ENCODE peak calls at places on chromosomes 6 and 20, in four cellular contexts. G, A, T and V are unnamed samples.

GRCh38 chr6:150929403-150929802 is 63.9 kb downstream of the MTHFD1L start:
- DNase-seq in G (no peak), A (no peak), T (no peak), V (no peak)

GRCh38 chr6:20693466-20694063 is 159.3 kb downstream of the CDKAL1 start:
- DNase-seq in G (no peak), A (no peak), T (no peak), V (no peak)

GRCh38 chr6:9295641-9296040 is 860.3 kb upstream of the SLC35B3 start:
- DNase-seq in G (no peak), A (no peak), T (no peak), V (no peak)

GRCh38 chr20:3000852-3001523 is 42.4 kb upstream of the GNRH2 start:
- DNase-seq in G (no peak), A (no peak), T (peak; percentile 69), V (no peak)

GRCh38 chr20:62772103-62772611 is 24.1 kb upstream of the MRGBP start:
- DNase-seq in G (no peak), A (no peak), T (no peak), V (no peak)

GRCh38 chr6:118774596-118774995 is 119.4 kb upstream of the ASF1A start:
- DNase-seq in G (no peak), A (no peak), T (no peak), V (no peak)

GRCh38 chr6:136784910-136785746 is 7.1 kb downstream of the MAP3K5 start:
- DNase-seq in G (no peak), A (no peak), T (no peak), V (no peak)

GRCh38 chr6:140985679-140986275 is 1146.9 kb upstream of the GJE1 start:
- DNase-seq in G (no peak), A (no peak), T (no peak), V (no peak)

GRCh38 chr6:11317885-11318771 is 85.7 kb upstream of the NEDD9 start:
- DNase-seq in G (peak; percentile 72), A (no peak), T (peak; percentile 77), V (peak; percentile 41)

GRCh38 chr6:152151930-152152329 is 344.4 kb downstream of the ESR1 start:
- DNase-seq in G (no peak), A (no peak), T (no peak), V (no peak)

GRCh38 chr6:111784423-111784822 is 88.8 kb downstream of the FYN start:
- DNase-seq in G (no peak), A (no peak), T (no peak), V (no peak)

GRCh38 chr20:21513181-21513663 is 642 bp downstream of the NKX2-2 start:
- DNase-seq in G (no peak), A (no peak), T (peak; percentile 52), V (peak; percentile 45)

GRCh38 chr6:108838101-108838717 is 10.0 kb upstream of the ARMC2 start:
- DNase-seq in G (no peak), A (no peak), T (no peak), V (no peak)

GRCh38 chr6:32803416-32803815 is 13.4 kb downstream of the HLA-DOB start:
- DNase-seq in G (no peak), A (no peak), T (no peak), V (no peak)

DNA sequence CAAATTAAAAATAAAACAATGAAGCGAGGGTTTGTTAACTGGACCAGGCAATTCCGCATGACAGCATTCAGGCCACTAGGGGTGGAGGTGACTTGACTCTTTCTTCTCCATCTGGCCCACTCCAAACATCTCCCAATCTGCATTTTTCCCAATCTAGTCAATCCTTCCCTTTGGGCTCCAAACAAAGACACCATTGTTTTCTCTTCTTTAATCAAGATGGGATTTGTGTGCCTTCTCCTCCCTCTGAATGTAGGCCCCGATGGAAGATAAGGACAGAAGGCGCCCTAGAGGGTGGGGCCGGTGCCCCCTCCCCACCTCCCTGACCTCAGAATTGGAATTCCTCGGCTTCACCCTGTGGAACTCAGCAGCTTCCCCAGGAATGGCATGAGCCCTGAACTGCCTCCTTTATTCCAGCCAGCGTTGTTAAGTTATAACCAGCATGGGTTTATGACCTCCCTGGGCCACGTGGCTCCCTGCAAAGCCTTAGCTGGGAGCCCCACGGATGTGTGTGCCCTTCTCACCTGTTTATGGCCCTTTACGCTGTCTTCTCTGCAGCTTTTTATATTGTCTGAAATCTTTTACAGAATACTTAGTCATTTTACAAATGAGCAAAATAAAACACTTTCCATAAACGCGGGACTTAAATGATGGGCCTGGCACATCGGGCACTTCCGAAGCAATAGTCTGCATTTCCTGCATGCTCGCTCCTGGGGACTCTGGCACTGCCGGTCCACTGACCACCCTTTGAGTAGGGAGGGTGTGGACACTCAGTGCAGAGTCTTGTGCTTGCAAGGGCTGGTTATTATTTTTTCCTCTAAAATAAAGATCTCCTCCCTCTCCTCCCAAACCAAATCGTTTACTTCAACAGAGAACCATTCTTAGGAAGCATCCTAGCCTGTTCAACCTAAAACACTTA is 24.5 kb downstream of the OVOL2 start:
- DNase-seq in G (peak; percentile 85), A (no peak), T (no peak), V (no peak)
- TF ChIP-seq CTCF in G (no peak), A (peak; percentile 33), T (no peak), V (no peak)

DNA sequence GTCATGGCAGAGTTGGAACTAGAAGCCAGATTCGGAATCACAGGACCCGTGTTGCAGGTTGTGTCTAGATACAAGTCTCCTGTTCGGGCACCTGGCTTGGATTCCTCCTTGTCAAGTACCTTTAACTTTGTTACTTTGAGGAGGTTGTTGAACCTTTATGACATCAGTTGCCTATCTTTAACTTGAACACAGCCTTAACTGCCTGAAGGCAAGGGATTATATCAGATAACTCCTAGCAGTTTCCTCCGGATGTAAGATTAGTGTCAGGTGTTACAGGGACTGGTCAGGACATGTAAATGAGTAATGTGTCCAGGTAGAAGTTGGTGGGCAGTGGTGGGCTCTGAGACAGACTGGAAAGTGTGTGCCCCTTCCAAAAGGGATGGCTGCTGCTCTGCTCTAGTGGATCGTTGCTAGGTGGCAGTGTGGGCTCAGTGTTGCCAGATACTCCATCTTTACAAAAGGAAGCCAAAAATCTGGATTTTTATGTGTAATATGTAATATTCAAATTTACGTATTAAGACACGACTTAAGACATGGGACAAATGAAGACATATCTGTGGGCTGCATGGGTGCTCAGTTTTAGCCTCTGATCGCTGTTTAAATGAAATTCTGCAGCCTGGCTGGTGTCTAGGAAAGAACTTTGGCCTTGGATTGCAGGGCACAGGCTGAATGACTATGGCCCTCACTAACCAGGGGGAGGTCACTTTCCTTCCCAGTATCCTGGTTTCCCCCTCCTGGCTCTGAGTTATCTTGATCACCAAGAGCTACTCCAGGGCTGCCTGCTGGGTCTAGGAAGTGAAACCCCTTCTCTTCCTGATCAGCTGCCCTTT is 27.1 kb downstream of the CHMP4B start:
- DNase-seq in G (no peak), A (no peak), T (no peak), V (no peak)
- TF ChIP-seq CTCF in G (no peak), A (no peak), T (no peak), V (no peak)

DNA sequence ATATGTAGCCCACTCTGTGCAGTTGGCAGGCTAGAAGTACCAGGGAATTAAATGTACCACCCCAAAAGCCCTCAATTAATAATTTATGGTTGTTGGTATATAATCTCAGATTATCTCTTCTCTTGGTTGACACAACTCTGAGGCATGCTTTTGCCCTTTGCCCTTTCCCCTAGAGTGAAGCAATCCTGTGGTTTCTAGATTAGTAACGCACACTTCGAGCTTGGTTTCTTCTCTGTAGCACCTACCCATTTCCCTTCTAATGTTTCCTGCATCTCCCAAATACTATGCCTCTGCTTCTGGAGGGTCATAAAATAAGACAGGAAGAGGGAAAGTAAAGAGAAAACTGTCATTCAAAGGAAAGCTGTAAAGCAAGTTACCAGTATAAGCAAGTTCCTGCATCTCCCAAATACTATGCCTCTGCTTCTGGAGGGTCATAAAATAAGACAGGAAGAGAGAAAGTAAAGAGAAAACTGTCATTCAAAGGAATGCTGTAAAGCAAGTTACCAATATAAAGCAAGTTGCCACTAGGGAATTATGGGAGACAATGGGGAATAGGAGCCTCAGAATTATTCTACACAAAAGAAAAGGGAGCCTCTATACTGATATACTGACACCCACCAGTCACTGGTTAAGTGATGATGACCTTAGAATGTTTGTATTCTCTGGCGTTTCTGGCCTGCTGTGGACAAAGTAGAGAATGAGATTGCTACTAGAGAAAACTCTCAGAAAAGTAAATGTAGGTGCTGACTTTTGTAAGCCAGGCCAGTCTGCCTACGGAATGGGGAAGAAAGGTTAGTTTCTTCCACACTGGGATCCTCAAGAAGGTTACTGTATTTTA is 862.6 kb upstream of the MAN1A1 start:
- DNase-seq in G (no peak), A (no peak), T (no peak), V (no peak)
- TF ChIP-seq CTCF in G (no peak), A (no peak), T (no peak), V (no peak)

GRCh38 chr6:163428373-163428772 is 13.9 kb downstream of the QKI start:
- DNase-seq in G (no peak), A (no peak), T (no peak), V (no peak)

GRCh38 chr6:163423696-163424095 is 9.2 kb downstream of the QKI start:
- DNase-seq in G (no peak), A (no peak), T (no peak), V (no peak)

GRCh38 chr6:163432300-163432699 is 17.8 kb downstream of the QKI start:
- DNase-seq in G (no peak), A (no peak), T (no peak), V (no peak)

GRCh38 chr6:163429858-163430448 is 15.4 kb downstream of the QKI start:
- DNase-seq in G (no peak), A (no peak), T (no peak), V (no peak)

DNA sequence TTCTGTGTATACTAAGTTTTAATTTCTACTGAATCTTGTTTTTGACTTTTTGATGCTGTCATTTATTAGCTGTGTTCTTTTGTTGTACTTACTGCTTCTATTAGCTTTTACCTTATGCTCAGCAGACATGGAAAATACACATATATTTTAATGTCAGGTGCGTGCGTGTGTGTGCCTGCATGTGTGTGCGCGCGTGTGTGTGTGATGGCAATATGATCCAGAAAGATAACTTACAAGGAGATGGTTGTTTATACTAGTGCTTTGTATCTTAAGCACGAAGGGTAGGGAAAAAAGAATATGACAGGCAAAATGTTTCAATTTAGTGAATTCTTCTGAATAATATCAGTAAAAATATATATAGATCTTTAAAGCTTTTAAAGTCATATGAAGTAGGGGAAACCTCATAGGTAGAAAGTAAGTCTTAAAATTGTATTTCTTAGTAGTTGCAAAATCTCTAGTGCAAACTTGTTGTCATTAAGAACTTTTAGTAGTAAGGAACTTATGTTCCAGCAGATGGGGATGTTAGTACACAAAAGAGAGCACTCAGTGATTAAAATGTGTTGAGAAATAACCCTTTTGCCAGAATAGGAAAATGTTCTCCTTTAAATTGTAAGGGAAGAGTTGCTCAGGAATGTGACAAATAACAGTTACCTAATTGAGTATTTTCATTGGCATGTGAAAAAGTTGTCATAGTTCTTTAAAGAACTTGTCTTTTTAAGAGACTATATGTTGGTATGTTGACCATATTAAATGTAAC is 13.2 kb downstream of the QKI start:
- DNase-seq in G (no peak), A (no peak), T (no peak), V (no peak)
- TF ChIP-seq CTCF in G (peak; percentile 20), A (no peak), T (peak; percentile 35), V (no peak)